ENCODE peak calls at places on chromosomes 12 and 14, in four cellular contexts. R is esophagus squamous epithelium, D is tibial nerve, N is ovary. U is an unnamed sample.

GRCh38 chr14:80059041-80059440 is 152.3 kb downstream of the DIO2 start:
- DNase-seq in R (no peak), D (no peak), N (no peak), U (no peak)

GRCh38 chr12:102950950-102951490 is 6.5 kb upstream of the ASCL1 start:
- DNase-seq in R (no peak), D (no peak), N (no peak), U (no peak)

GRCh38 chr14:89298056-89298834 is 118.8 kb downstream of the FOXN3 start:
- DNase-seq in R (no peak), D (no peak), N (no peak), U (no peak)

GRCh38 chr14:103258211-103258610 is 75.8 kb upstream of the EIF5 start:
- DNase-seq in R (no peak), D (no peak), N (no peak), U (no peak)

GRCh38 chr14:68814376-68815287 is 21.8 kb upstream of the ZFP36L1 start:
- DNase-seq in R (no peak), D (peak; percentile 50), N (peak; percentile 70), U (no peak)

GRCh38 chr14:23602181-23603095 is 23.8 kb upstream of the JPH4 start:
- DNase-seq in R (no peak), D (no peak), N (no peak), U (no peak)

GRCh38 chr12:93778306-93778705 is 101.1 kb downstream of the CRADD start:
- DNase-seq in R (no peak), D (no peak), N (peak; percentile 62), U (peak; percentile 64)

GRCh38 chr14:104687601-104688504 is 1.6 kb upstream of the INF2 start:
- DNase-seq in R (no peak), D (no peak), N (peak; percentile 79), U (peak; percentile 87)

GRCh38 chr12:124681779-124682391 is 114.5 kb upstream of the NCOR2 start:
- DNase-seq in R (no peak), D (peak; percentile 91), N (peak; percentile 33), U (peak; percentile 85)

GRCh38 chr12:116317139-116317538 is 39.6 kb upstream of the MED13L start:
- DNase-seq in R (no peak), D (no peak), N (no peak), U (no peak)

GRCh38 chr12:4975574-4975973 is 65.9 kb downstream of the KCNA1 start:
- DNase-seq in R (no peak), D (no peak), N (no peak), U (no peak)

GRCh38 chr12:72453079-72453478 is 180.9 kb downstream of the TRHDE start:
- DNase-seq in R (no peak), D (no peak), N (no peak), U (no peak)

GRCh38 chr12:904010-904414 is 45.5 kb downstream of the RAD52 start:
- DNase-seq in R (no peak), D (no peak), N (no peak), U (no peak)

GRCh38 chr12:127829974-127830543 is 436.9 kb upstream of the TMEM132C start:
- DNase-seq in R (no peak), D (no peak), N (no peak), U (no peak)

GRCh38 chr12:18148961-18149360 is 59.0 kb upstream of the RERGL start:
- DNase-seq in R (no peak), D (no peak), N (no peak), U (no peak)

GRCh38 chr12:53268637-53269562 is 801 bp downstream of the ESPL1 start:
- DNase-seq in R (no peak), D (no peak), N (no peak), U (no peak)

GRCh38 chr14:24243336-24243836 is 963 bp upstream of the TINF2 start:
- DNase-seq in R (no peak), D (no peak), N (no peak), U (no peak)

GRCh38 chr12:21634245-21634644 is 23.4 kb downstream of the LDHB start:
- DNase-seq in R (no peak), D (no peak), N (no peak), U (no peak)

GRCh38 chr14:74400328-74400727 is 25.7 kb downstream of the SYNDIG1L start:
- DNase-seq in R (no peak), D (no peak), N (no peak), U (no peak)

GRCh38 chr14:104137297-104138097 is 890 bp upstream of the KIF26A start:
- DNase-seq in R (no peak), D (peak; percentile 28), N (peak; percentile 70), U (peak; percentile 75)

GRCh38 chr12:75979181-75979580 is 52.4 kb downstream of the PHLDA1 start:
- DNase-seq in R (no peak), D (no peak), N (no peak), U (no peak)

GRCh38 chr12:67667276-67668073 is 18.9 kb downstream of the DYRK2 start:
- DNase-seq in R (no peak), D (peak; percentile 50), N (peak; percentile 67), U (peak; percentile 67)

GRCh38 chr12:27652174-27652763 is 44.0 kb upstream of the REP15 start:
- DNase-seq in R (no peak), D (peak; percentile 86), N (peak; percentile 55), U (no peak)

GRCh38 chr14:26811756-26812305 is 214.0 kb upstream of the NOVA1 start:
- DNase-seq in R (no peak), D (no peak), N (no peak), U (no peak)

GRCh38 chr14:37262649-37263048 is 64.9 kb downstream of the MIPOL1 start:
- DNase-seq in R (no peak), D (no peak), N (no peak), U (no peak)

GRCh38 chr12:21860128-21860527 is 81.1 kb downstream of the ABCC9 start:
- DNase-seq in R (no peak), D (no peak), N (no peak), U (no peak)

GRCh38 chr12:104358353-104359003 is 54.9 kb downstream of the EID3 start:
- DNase-seq in R (no peak), D (peak; percentile 63), N (peak; percentile 41), U (peak; percentile 67)

GRCh38 chr12:85733441-85733840 is 102.8 kb downstream of the RASSF9 start:
- DNase-seq in R (no peak), D (no peak), N (no peak), U (no peak)

GRCh38 chr14:60278350-60278749 is 29.3 kb downstream of the PPM1A start:
- DNase-seq in R (no peak), D (no peak), N (no peak), U (no peak)

GRCh38 chr12:53567961-53568360 is 58.2 kb downstream of the ATF7 start:
- DNase-seq in R (no peak), D (no peak), N (no peak), U (no peak)

GRCh38 chr12:88952543-88952942 is 372.3 kb upstream of the KITLG start:
- DNase-seq in R (no peak), D (no peak), N (no peak), U (no peak)

DNA sequence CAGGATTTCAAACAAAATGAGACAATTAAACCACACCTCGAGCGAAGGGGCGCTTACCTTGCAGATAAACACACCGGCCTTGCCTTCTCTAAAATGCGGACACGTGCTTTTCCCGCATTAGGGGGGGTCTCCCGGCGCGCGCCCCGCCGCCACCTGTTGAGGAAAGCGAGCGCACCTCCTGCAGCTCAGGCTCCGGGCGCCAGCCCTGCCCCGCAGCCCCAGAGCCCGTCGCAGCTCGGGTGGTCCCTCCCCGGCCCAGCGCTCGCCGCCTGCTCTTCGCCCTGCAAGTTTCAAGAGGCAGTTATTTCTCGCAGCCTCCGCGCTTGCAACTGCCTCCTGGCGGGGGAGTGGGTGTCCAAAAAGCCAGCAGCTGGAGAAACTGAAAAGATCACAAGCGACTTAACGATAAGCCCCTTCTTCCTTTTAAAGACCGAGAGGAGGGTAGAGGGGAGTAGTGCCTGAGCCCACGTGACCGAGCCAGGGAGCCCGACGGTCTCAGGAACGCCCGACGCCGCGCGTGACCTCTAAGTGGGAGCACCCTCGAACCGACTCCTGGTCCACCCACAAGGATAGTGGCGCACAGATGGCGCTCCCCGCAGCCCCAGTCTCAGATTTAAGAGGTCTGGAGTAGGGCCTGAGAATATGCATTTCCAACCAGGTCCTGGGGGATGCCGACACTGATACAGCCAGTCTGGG is at the start of gene ESR2:
- DNase-seq in R (no peak), D (no peak), N (peak; percentile 61), U (peak; percentile 56)
- TF ChIP-seq CTCF in R (peak; percentile 21), D (no peak), N (peak; percentile 12), U (peak; percentile 5)

GRCh38 chr12:6026998-6027397 is 81.9 kb upstream of the ANO2 start:
- DNase-seq in R (no peak), D (no peak), N (no peak), U (no peak)
- H3K9me3 ChIP-seq in R (no peaks in the 10 kb centered on the region), D (no peaks in the 10 kb centered on the region), N (no peaks in the 10 kb centered on the region), U (no peaks in the 10 kb centered on the region)

GRCh38 chr12:3951380-3952135 is 78.4 kb upstream of the PARP11 start:
- DNase-seq in R (no peak), D (no peak), N (no peak), U (no peak)

GRCh38 chr12:3947781-3948180 is 74.6 kb upstream of the PARP11 start:
- DNase-seq in R (no peak), D (no peak), N (no peak), U (no peak)

GRCh38 chr12:3945671-3946070 is 72.5 kb upstream of the PARP11 start:
- DNase-seq in R (no peak), D (no peak), N (no peak), U (no peak)

DNA sequence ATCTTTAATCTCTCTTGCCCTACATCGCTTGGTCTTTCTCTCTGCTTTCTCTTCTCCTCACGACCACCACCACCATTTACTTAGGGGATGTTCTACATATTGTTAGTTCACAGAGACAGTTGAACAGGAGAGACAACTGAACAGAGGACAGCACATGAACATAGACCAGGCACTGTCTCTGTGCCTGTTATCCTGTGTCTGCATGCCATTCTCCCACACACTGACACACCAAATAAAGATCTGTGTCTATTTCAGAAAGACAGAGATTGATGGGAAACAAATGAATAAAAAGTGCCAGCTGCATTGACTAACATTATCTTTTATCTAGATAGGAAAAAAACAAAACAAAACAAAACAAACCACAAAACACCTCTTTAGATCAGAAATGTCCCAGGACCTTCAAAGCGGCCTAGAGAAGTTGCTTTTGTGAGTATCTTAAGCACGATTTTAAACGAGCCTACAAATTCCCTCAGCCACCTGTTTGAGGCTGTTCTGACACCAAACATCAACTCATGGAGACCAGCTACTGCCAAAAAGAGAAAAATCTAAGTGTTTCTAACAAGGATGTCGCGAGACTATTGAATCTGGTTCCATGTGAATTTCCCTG is 77.6 kb upstream of the PARP11 start:
- DNase-seq in R (no peak), D (no peak), N (no peak), U (no peak)
- TF ChIP-seq CTCF in R (no peak), D (no peak), N (no peak), U (no peak)

GRCh38 chr14:38279556-38279955 is 23.7 kb upstream of the CLEC14A start:
- DNase-seq in R (no peak), D (no peak), N (no peak), U (no peak)
- H3K9me3 ChIP-seq in R (no peaks in the 10 kb centered on the region), D (no peaks in the 10 kb centered on the region), N (no peaks in the 10 kb centered on the region), U (no peaks in the 10 kb centered on the region)

DNA sequence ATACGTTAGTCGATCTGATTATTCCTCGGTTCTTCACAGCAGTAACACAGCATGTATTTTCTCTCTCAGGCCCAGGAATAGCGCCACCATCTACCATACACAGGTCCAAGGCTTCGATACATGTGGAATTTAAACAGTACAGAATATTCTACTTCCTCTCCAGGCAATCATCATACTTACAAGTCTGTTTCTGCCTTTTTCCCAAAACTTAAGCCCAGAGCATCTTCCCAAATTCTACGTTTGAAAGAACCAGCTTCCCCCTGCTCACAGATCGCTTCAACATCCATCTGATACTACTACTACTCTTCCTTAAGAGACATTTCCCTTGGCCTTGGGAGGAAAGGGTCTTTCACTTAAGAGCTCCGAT is 626 bp downstream of the TXNDC16 start:
- DNase-seq in R (peak; percentile 1), D (peak; percentile 18), N (no peak), U (no peak)
- TF ChIP-seq CTCF in R (no peak), D (no peak), N (no peak), U (no peak)

U was measured in psoas muscle.